ENCODE peak calls at places on chromosomes 4 and X, in five cellular contexts. One of them, this sample, is unnamed. For H3K4me1, the result is how much of the 10 kb centered on the place peaks cover.

GRCh38 chrX:130719399-130719798 is 183.6 kb downstream of the ENOX2 start:
- DNase-seq in SJCRH30: no peak
- DNase-seq in thyroid gland: no peak
- DNase-seq in tibial artery: no peak
- DNase-seq in H9: no peak
- DNase-seq in this sample: no peak

GRCh38 chr4:185332575-185333464 is 62.9 kb downstream of the LRP2BP start:
- DNase-seq in thyroid gland: no peak
- DNase-seq in SJCRH30: no peak
- DNase-seq in H9: no peak
- DNase-seq in tibial artery: no peak
- DNase-seq in this sample: no peak

GRCh38 chrX:150429577-150429976 is 66.5 kb downstream of the MAMLD1 start:
- DNase-seq in thyroid gland: no peak
- DNase-seq in tibial artery: no peak
- DNase-seq in SJCRH30: no peak
- DNase-seq in H9: no peak
- DNase-seq in this sample: no peak

GRCh38 chr4:99462875-99463464 is 27.8 kb upstream of the ADH7 start:
- DNase-seq in thyroid gland: peak
- DNase-seq in tibial artery: peak
- DNase-seq in SJCRH30: peak
- DNase-seq in H9: peak
- DNase-seq in this sample: peak

GRCh38 chrX:69253821-69254220 is 88.6 kb upstream of the PJA1 start:
- DNase-seq in tibial artery: no peak
- DNase-seq in H9: no peak
- DNase-seq in thyroid gland: no peak
- DNase-seq in SJCRH30: no peak
- DNase-seq in this sample: no peak

GRCh38 chr4:163610642-163611041 is 116.2 kb downstream of the TMA16 start:
- DNase-seq in H9: no peak
- DNase-seq in tibial artery: no peak
- DNase-seq in SJCRH30: no peak
- DNase-seq in thyroid gland: no peak
- DNase-seq in this sample: no peak

GRCh38 chr4:103150677-103151076 is 47.5 kb downstream of the CENPE start:
- DNase-seq in thyroid gland: no peak
- DNase-seq in H9: no peak
- DNase-seq in tibial artery: no peak
- DNase-seq in SJCRH30: no peak
- DNase-seq in this sample: no peak

GRCh38 chr4:150264595-150265141 is 186.4 kb downstream of the DCLK2 start:
- DNase-seq in SJCRH30: no peak
- DNase-seq in thyroid gland: no peak
- DNase-seq in H9: no peak
- DNase-seq in tibial artery: no peak
- DNase-seq in this sample: no peak

GRCh38 chr4:29278580-29278979 is 1441.6 kb upstream of the PCDH7 start:
- DNase-seq in thyroid gland: no peak
- DNase-seq in SJCRH30: peak
- DNase-seq in H9: no peak
- DNase-seq in tibial artery: no peak
- DNase-seq in this sample: no peak

GRCh38 chr4:41143721-41144379 is 70.5 kb downstream of the APBB2 start:
- DNase-seq in SJCRH30: peak
- DNase-seq in H9: no peak
- DNase-seq in thyroid gland: no peak
- DNase-seq in tibial artery: no peak
- DNase-seq in this sample: no peak

GRCh38 chr4:99886146-99886545 is 8.1 kb downstream of the LAMTOR3 start:
- DNase-seq in SJCRH30: no peak
- DNase-seq in thyroid gland: no peak
- DNase-seq in tibial artery: no peak
- DNase-seq in H9: no peak
- DNase-seq in this sample: no peak

GRCh38 chr4:73070072-73070385 is 513 bp upstream of the COX18 start:
- DNase-seq in SJCRH30: no peak
- DNase-seq in thyroid gland: no peak
- DNase-seq in tibial artery: no peak
- DNase-seq in H9: no peak
- DNase-seq in this sample: no peak

GRCh38 chrX:40855932-40856515 is 120.7 kb upstream of the MED14 start:
- DNase-seq in SJCRH30: no peak
- DNase-seq in thyroid gland: no peak
- DNase-seq in H9: no peak
- DNase-seq in tibial artery: no peak
- DNase-seq in this sample: no peak

GRCh38 chr4:179605196-179605595 is 2163.0 kb upstream of the AGA start:
- DNase-seq in SJCRH30: no peak
- DNase-seq in H9: no peak
- DNase-seq in tibial artery: no peak
- DNase-seq in thyroid gland: no peak
- DNase-seq in this sample: no peak

GRCh38 chr4:41957634-41958033 is 22.4 kb downstream of the TMEM33 start:
- DNase-seq in H9: no peak
- DNase-seq in tibial artery: no peak
- DNase-seq in thyroid gland: no peak
- DNase-seq in SJCRH30: peak
- DNase-seq in this sample: no peak

GRCh38 chr4:171719691-171720090 is 93.5 kb upstream of the GALNTL6 start:
- DNase-seq in tibial artery: no peak
- DNase-seq in thyroid gland: no peak
- DNase-seq in SJCRH30: no peak
- DNase-seq in H9: no peak
- DNase-seq in this sample: no peak

GRCh38 chr4:124111922-124112321 is 600.6 kb downstream of the ANKRD50 start:
- DNase-seq in tibial artery: no peak
- DNase-seq in thyroid gland: no peak
- DNase-seq in H9: peak
- DNase-seq in SJCRH30: peak
- DNase-seq in this sample: peak

GRCh38 chr4:153513596-153513995 is 47.4 kb downstream of the TMEM131L start:
- DNase-seq in thyroid gland: no peak
- DNase-seq in SJCRH30: no peak
- DNase-seq in tibial artery: no peak
- DNase-seq in H9: no peak
- DNase-seq in this sample: no peak

GRCh38 chr4:104490096-104490769 is 4.5 kb downstream of the CXXC4 start:
- DNase-seq in thyroid gland: peak
- DNase-seq in H9: peak
- DNase-seq in SJCRH30: peak
- DNase-seq in tibial artery: no peak
- DNase-seq in this sample: peak

GRCh38 chrX:11309220-11309619 is 16.0 kb downstream of the AMELX start:
- DNase-seq in tibial artery: no peak
- DNase-seq in SJCRH30: no peak
- DNase-seq in H9: no peak
- DNase-seq in thyroid gland: no peak
- DNase-seq in this sample: no peak

GRCh38 chr4:78704981-78705757 is 71.0 kb upstream of the BMP2K start:
- DNase-seq in H9: no peak
- DNase-seq in SJCRH30: no peak
- DNase-seq in thyroid gland: peak
- DNase-seq in tibial artery: no peak
- DNase-seq in this sample: no peak

GRCh38 chr4:126007142-126007541 is 692.4 kb downstream of the FAT4 start:
- DNase-seq in H9: no peak
- DNase-seq in SJCRH30: no peak
- DNase-seq in thyroid gland: no peak
- DNase-seq in tibial artery: no peak
- DNase-seq in this sample: no peak

DNA sequence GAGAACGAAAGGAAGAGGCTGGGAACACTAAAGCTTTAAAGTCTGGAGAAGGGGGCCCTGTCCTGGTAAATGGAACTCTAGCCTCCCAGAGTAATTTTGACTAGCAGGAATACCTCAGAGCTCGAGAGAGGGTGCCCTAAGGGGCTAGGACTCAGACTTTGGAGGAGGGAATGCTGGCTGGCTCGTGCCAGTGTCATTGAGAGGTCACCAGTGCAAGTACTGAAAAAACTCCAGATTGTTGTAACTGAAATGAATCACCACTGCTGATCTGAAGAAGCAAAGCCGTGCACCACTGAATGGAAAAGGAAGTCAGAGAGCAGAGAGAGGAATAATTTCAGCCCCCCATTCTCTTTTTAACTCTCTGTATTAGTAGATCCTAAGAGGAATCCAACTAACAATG is 690.2 kb downstream of the FAT4 start:
- DNase-seq in SJCRH30: peak
- DNase-seq in H9: no peak
- DNase-seq in tibial artery: no peak
- DNase-seq in thyroid gland: peak
- DNase-seq in this sample: no peak
- H3K4me1 ChIP-seq in SJCRH30: under half
- H3K4me1 ChIP-seq in H9: under half
- H3K4me1 ChIP-seq in tibial artery: under half
- H3K4me1 ChIP-seq in thyroid gland: under half
- H3K4me1 ChIP-seq in this sample: under half

DNA sequence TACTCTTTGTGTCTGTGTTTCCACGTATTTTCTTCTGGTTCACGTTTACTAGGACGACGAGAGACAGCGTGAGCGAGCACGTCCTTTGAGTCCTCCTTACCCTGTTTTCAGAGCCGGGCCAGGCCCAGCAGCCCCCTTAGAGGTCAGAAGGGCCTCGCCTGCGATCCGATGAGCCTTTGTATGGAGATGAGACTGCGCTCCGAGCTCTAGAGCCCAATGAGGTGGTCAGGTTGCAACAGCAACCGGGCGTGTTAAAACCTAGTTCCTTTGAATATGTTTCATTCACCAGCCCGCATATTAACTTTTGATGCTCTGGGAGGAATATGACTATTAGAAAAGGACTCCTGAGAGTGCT is 55.6 kb upstream of the TADA2B start:
- DNase-seq in thyroid gland: no peak
- DNase-seq in SJCRH30: peak
- DNase-seq in H9: no peak
- DNase-seq in tibial artery: no peak
- DNase-seq in this sample: peak
- H3K4me1 ChIP-seq in thyroid gland: under half
- H3K4me1 ChIP-seq in SJCRH30: under half
- H3K4me1 ChIP-seq in H9: under half
- H3K4me1 ChIP-seq in tibial artery: half or more
- H3K4me1 ChIP-seq in this sample: under half

DNA sequence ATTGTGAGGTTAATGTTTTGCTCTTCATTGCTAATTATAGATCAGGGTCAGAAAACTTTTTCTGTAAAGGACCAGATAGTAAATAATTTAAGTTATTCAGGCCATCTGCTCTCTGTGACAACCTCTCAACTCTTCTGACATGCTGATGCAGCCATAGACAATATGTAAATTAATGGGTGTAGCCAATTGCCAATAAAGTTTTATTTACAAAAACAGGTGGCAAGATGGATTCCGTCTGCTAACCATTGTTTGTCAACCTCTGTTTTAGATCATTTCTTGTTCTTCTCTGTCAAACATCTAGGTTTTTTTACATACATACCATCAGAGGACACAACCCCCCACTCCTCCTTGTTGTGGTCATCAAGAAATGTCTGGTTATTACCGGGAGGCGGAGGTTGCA is 33.7 kb downstream of the ASB9 start:
- DNase-seq in H9: no peak
- DNase-seq in tibial artery: no peak
- DNase-seq in thyroid gland: no peak
- DNase-seq in SJCRH30: no peak
- DNase-seq in this sample: no peak
- H3K4me1 ChIP-seq in H9: under half
- H3K4me1 ChIP-seq in tibial artery: under half
- H3K4me1 ChIP-seq in thyroid gland: under half
- H3K4me1 ChIP-seq in SJCRH30: under half
- H3K4me1 ChIP-seq in this sample: under half

GRCh38 chr4:48033825-48034413 is 17.3 kb downstream of the NIPAL1 start:
- DNase-seq in SJCRH30: peak
- DNase-seq in H9: no peak
- DNase-seq in tibial artery: no peak
- DNase-seq in thyroid gland: peak
- DNase-seq in this sample: peak
- H3K4me1 ChIP-seq in SJCRH30: under half
- H3K4me1 ChIP-seq in H9: under half
- H3K4me1 ChIP-seq in tibial artery: under half
- H3K4me1 ChIP-seq in thyroid gland: under half
- H3K4me1 ChIP-seq in this sample: under half

GRCh38 chrX:153569475-153569874 is 29.5 kb downstream of the CCNQ start:
- DNase-seq in tibial artery: no peak
- DNase-seq in thyroid gland: no peak
- DNase-seq in H9: no peak
- DNase-seq in SJCRH30: no peak
- DNase-seq in this sample: no peak

GRCh38 chrX:153573999-153574398 is 24.9 kb downstream of the CCNQ start:
- DNase-seq in thyroid gland: no peak
- DNase-seq in H9: no peak
- DNase-seq in tibial artery: no peak
- DNase-seq in SJCRH30: no peak
- DNase-seq in this sample: peak

GRCh38 chrX:153568612-153569011 is 30.3 kb downstream of the CCNQ start:
- DNase-seq in SJCRH30: no peak
- DNase-seq in thyroid gland: no peak
- DNase-seq in tibial artery: no peak
- DNase-seq in H9: peak
- DNase-seq in this sample: peak

GRCh38 chrX:153572601-153573000 is 26.3 kb downstream of the CCNQ start:
- DNase-seq in tibial artery: no peak
- DNase-seq in thyroid gland: no peak
- DNase-seq in SJCRH30: no peak
- DNase-seq in H9: no peak
- DNase-seq in this sample: no peak

GRCh38 chrX:153571159-153571908 is 27.6 kb downstream of the CCNQ start:
- DNase-seq in H9: no peak
- DNase-seq in tibial artery: no peak
- DNase-seq in SJCRH30: no peak
- DNase-seq in thyroid gland: no peak
- DNase-seq in this sample: no peak
- H3K4me1 ChIP-seq in H9: under half
- H3K4me1 ChIP-seq in tibial artery: under half
- H3K4me1 ChIP-seq in SJCRH30: under half
- H3K4me1 ChIP-seq in thyroid gland: under half
- H3K4me1 ChIP-seq in this sample: under half